ENCODE peak calls at places on chromosomes 7 and 10, in seven cellular contexts. S is breast epithelium, W is body of pancreas, T is adrenal gland, Y is H1, P is heart left ventricle, D is stomach. C is an unnamed sample.
A peak's percentile ranks its signal among the peaks of the same experiment; 100 is the strongest.

GRCh38 chr10:93219347-93219746 is 145.7 kb downstream of the CYP26A1 start:
- DNase-seq in T (no peak), P (no peak), S (no peak), D (no peak), W (no peak), Y (no peak), C (no peak)

GRCh38 chr7:158602041-158602440 is 14.4 kb upstream of the PTPRN2 start:
- DNase-seq in T (no peak), P (no peak), W (no peak), D (no peak), Y (no peak), S (no peak), C (no peak)

GRCh38 chr10:28840954-28841353 is 163.6 kb downstream of the BAMBI start:
- DNase-seq in W (no peak), T (no peak), S (no peak), D (no peak), Y (no peak), P (no peak), C (no peak)

GRCh38 chr7:79664884-79665676 is 211.6 kb upstream of the MAGI2 start:
- DNase-seq in S (no peak), D (no peak), T (no peak), P (no peak), Y (no peak), W (no peak), C (no peak)

GRCh38 chr7:44096326-44096881 is 7.7 kb upstream of the AEBP1 start:
- DNase-seq in T (no peak), P (no peak), Y (no peak), W (no peak), S (no peak), D (no peak), C (no peak)

GRCh38 chr7:41097501-41097900 is 605.4 kb downstream of the INHBA start:
- DNase-seq in W (no peak), Y (no peak), T (no peak), P (no peak), S (no peak), D (no peak), C (no peak)

GRCh38 chr7:23346316-23346715 is 47.2 kb downstream of the MALSU1 start:
- DNase-seq in Y (no peak), S (no peak), D (no peak), P (no peak), T (no peak), W (no peak), C (no peak)

GRCh38 chr7:27359737-27360136 is 117.1 kb downstream of the EVX1 start:
- DNase-seq in S (no peak), Y (no peak), T (no peak), W (no peak), P (no peak), D (no peak), C (no peak)

GRCh38 chr7:2928613-2929311 is 84.7 kb upstream of the GNA12 start:
- DNase-seq in T (no peak), W (no peak), S (no peak), D (no peak), Y (no peak), P (no peak), C (peak; percentile 47)

GRCh38 chr10:132478341-132479023 is 59.1 kb upstream of the INPP5A start:
- DNase-seq in W (no peak), D (no peak), T (no peak), P (no peak), S (peak; percentile 24), Y (no peak), C (no peak)

GRCh38 chr10:114239117-114239993 is at the start of gene VWA2:
- DNase-seq in P (no peak), S (peak; percentile 64), W (peak; percentile 68), D (peak; percentile 76), T (no peak), Y (peak; percentile 86), C (peak; percentile 80)

GRCh38 chr7:101390901-101391301 is 28.2 kb downstream of the COL26A1 start:
- DNase-seq in W (peak; percentile 24), S (no peak), D (no peak), Y (no peak), T (peak; percentile 36), P (peak; percentile 44), C (peak; percentile 83)

GRCh38 chr10:102462512-102463054 is 11.2 kb upstream of the C10orf95 start:
- DNase-seq in W (no peak), P (no peak), Y (peak; percentile 52), D (no peak), S (no peak), T (no peak), C (no peak)

GRCh38 chr10:73906524-73907447 is 4.1 kb upstream of the PLAU start:
- DNase-seq in T (peak; percentile 60), Y (peak; percentile 74), S (no peak), P (peak; percentile 76), D (no peak), W (peak; percentile 67), C (peak; percentile 52)

GRCh38 chr7:45920543-45921380 is at the start of gene IGFBP3:
- DNase-seq in S (no peak), P (peak; percentile 53), Y (peak; percentile 76), T (no peak), W (peak; percentile 70), D (no peak), C (peak; percentile 57)

GRCh38 chr7:750111-750905 is 23.2 kb upstream of the PRKAR1B start:
- DNase-seq in D (no peak), T (no peak), S (peak; percentile 45), Y (no peak), W (no peak), P (no peak), C (peak; percentile 33)

GRCh38 chr10:78341953-78342614 is 308.4 kb downstream of the RPS24 start:
- DNase-seq in P (no peak), D (peak; percentile 20), S (no peak), T (no peak), Y (peak; percentile 17), W (no peak), C (no peak)

GRCh38 chr10:68900427-68901105 is 549 bp upstream of the DDX50 start:
- DNase-seq in S (no peak), Y (peak; percentile 85), W (no peak), T (no peak), D (no peak), P (no peak), C (no peak)

GRCh38 chr7:96825285-96825684 is 115.6 kb upstream of the SEM1 start:
- DNase-seq in S (no peak), D (no peak), T (no peak), Y (no peak), W (no peak), P (no peak), C (no peak)

GRCh38 chr10:124943301-124944092 is 1.6 kb downstream of the ZRANB1 start:
- DNase-seq in D (no peak), W (no peak), Y (no peak), T (no peak), S (no peak), P (no peak), C (no peak)

GRCh38 chr7:123043642-123044041 is 48.1 kb upstream of the TAS2R16 start:
- DNase-seq in T (no peak), D (no peak), P (no peak), Y (no peak), S (no peak), W (no peak), C (no peak)

GRCh38 chr7:123580406-123581161 is 21.0 kb upstream of the ASB15 start:
- DNase-seq in T (peak; percentile 28), W (peak; percentile 32), S (no peak), Y (no peak), P (no peak), D (no peak), C (no peak)

GRCh38 chr7:155258233-155258575 is 39.5 kb upstream of the INSIG1 start:
- DNase-seq in P (peak; percentile 37), D (no peak), S (no peak), Y (no peak), T (peak; percentile 55), W (peak; percentile 62), C (no peak)

GRCh38 chr7:89085580-89085979 is 290.0 kb upstream of the TEX47 start:
- DNase-seq in Y (no peak), T (no peak), S (no peak), D (no peak), P (no peak), W (no peak), C (no peak)

GRCh38 chr7:155355176-155355575 is 57.5 kb downstream of the INSIG1 start:
- DNase-seq in P (no peak), Y (no peak), S (peak; percentile 31), D (no peak), T (no peak), W (no peak), C (no peak)

GRCh38 chr10:79098596-79099015 is 29.8 kb downstream of the ZMIZ1 start:
- DNase-seq in D (no peak), P (no peak), S (no peak), W (no peak), T (no peak), Y (no peak), C (peak; percentile 64)

GRCh38 chr10:31099664-31100063 is 68.0 kb upstream of the ZNF438 start:
- DNase-seq in W (peak; percentile 50), T (no peak), D (peak; percentile 46), P (no peak), Y (peak; percentile 31), S (no peak), C (peak; percentile 78)

GRCh38 chr7:99997545-99998137 is 17.8 kb upstream of the ZKSCAN1 start:
- DNase-seq in T (no peak), D (peak; percentile 79), Y (peak; percentile 82), S (peak; percentile 51), W (peak; percentile 67), P (peak; percentile 42), C (peak; percentile 79)
- TF ChIP-seq POLR2A in T (peak; percentile 21), D (no peak), Y (peak; percentile 87), S (no peak), W (peak; percentile 61), P (no peak), C (peak; percentile 43)

GRCh38 chr7:151877911-151878835 is 1.3 kb upstream of the PRKAG2 start:
- DNase-seq in S (no peak), W (no peak), P (no peak), D (no peak), T (no peak), Y (no peak), C (no peak)
- H3K4me3 ChIP-seq in S (peak overlapping the region; percentile 96), W (peak overlapping the region; percentile 61), P (peak overlapping the region; percentile 72), D (peak overlapping the region; percentile 80), T (peak overlapping the region; percentile 69), Y (no peak overlapping the region), C (peak overlapping the region; percentile 95)

GRCh38 chr10:123864923-123865322 is 26.7 kb downstream of the CPXM2 start:
- DNase-seq in S (no peak), W (no peak), T (no peak), Y (peak; percentile 8), P (no peak), D (no peak), C (no peak)
- TF ChIP-seq POLR2A in S (no peak), W (no peak), T (no peak), Y (no peak), P (no peak), D (no peak), C (no peak)

GRCh38 chr10:6491841-6492609 is 88.1 kb downstream of the PRKCQ start:
- DNase-seq in P (no peak), W (no peak), T (no peak), Y (no peak), S (no peak), D (no peak), C (no peak)
- H3K4me3 ChIP-seq in P (no peak overlapping the region), W (no peak overlapping the region), T (no peak overlapping the region), Y (no peak overlapping the region), S (no peak overlapping the region), D (no peak overlapping the region), C (no peak overlapping the region)

GRCh38 chr10:3806603-3807002 is 21.6 kb upstream of the KLF6 start:
- DNase-seq in D (peak; percentile 63), T (no peak), S (no peak), Y (no peak), W (peak; percentile 52), P (no peak), C (no peak)
- TF ChIP-seq POLR2A in D (no peak), T (no peak), S (no peak), Y (no peak), W (peak; percentile 27), P (no peak), C (peak; percentile 92)